ENCODE peak calls at places on chromosome 7, in ten cellular contexts. One of them, this sample, is unnamed.
A peak's percentile ranks its signal among the peaks of the same experiment; 100 is the strongest.

GRCh38 chr7:89887489-89887888 is 266.8 kb upstream of the STEAP1 start:
- DNase-seq in effector memory CD4-positive, alpha-beta T cell: no peak
- DNase-seq in brain microvascular endothelial cell: no peak
- DNase-seq in IMR-90: no peak
- DNase-seq in mammary epithelial cell: peak; percentile 0
- DNase-seq in fibroblast of lung: no peak
- DNase-seq in PC-3: no peak
- DNase-seq in tibial nerve: no peak
- DNase-seq in ovary: no peak
- DNase-seq in astrocyte: no peak
- DNase-seq in this sample: no peak

GRCh38 chr7:13991791-13992620 is 2.5 kb upstream of the ETV1 start:
- DNase-seq in effector memory CD4-positive, alpha-beta T cell: no peak
- DNase-seq in brain microvascular endothelial cell: no peak
- DNase-seq in IMR-90: no peak
- DNase-seq in mammary epithelial cell: no peak
- DNase-seq in fibroblast of lung: peak; percentile 44
- DNase-seq in PC-3: no peak
- DNase-seq in tibial nerve: no peak
- DNase-seq in ovary: no peak
- DNase-seq in astrocyte: no peak
- DNase-seq in this sample: no peak

GRCh38 chr7:95405208-95405607 is 9.0 kb upstream of the PON3 start:
- DNase-seq in effector memory CD4-positive, alpha-beta T cell: no peak
- DNase-seq in brain microvascular endothelial cell: no peak
- DNase-seq in IMR-90: no peak
- DNase-seq in mammary epithelial cell: no peak
- DNase-seq in fibroblast of lung: no peak
- DNase-seq in PC-3: no peak
- DNase-seq in tibial nerve: no peak
- DNase-seq in ovary: no peak
- DNase-seq in astrocyte: no peak
- DNase-seq in this sample: no peak

GRCh38 chr7:35647171-35647574 is 47.8 kb downstream of the HERPUD2 start:
- DNase-seq in effector memory CD4-positive, alpha-beta T cell: no peak
- DNase-seq in brain microvascular endothelial cell: peak; percentile 7
- DNase-seq in IMR-90: peak; percentile 36
- DNase-seq in mammary epithelial cell: no peak
- DNase-seq in fibroblast of lung: peak; percentile 29
- DNase-seq in PC-3: no peak
- DNase-seq in tibial nerve: no peak
- DNase-seq in ovary: no peak
- DNase-seq in astrocyte: no peak
- DNase-seq in this sample: no peak

GRCh38 chr7:12888727-12889126 is 201.3 kb downstream of the ARL4A start:
- DNase-seq in effector memory CD4-positive, alpha-beta T cell: no peak
- DNase-seq in brain microvascular endothelial cell: peak; percentile 10
- DNase-seq in IMR-90: peak; percentile 66
- DNase-seq in mammary epithelial cell: peak; percentile 23
- DNase-seq in fibroblast of lung: peak; percentile 68
- DNase-seq in PC-3: no peak
- DNase-seq in tibial nerve: no peak
- DNase-seq in ovary: no peak
- DNase-seq in astrocyte: peak; percentile 72
- DNase-seq in this sample: no peak

GRCh38 chr7:34153680-34154270 is 248.4 kb downstream of the BMPER start:
- DNase-seq in effector memory CD4-positive, alpha-beta T cell: no peak
- DNase-seq in brain microvascular endothelial cell: no peak
- DNase-seq in IMR-90: peak; percentile 23
- DNase-seq in mammary epithelial cell: no peak
- DNase-seq in fibroblast of lung: peak; percentile 72
- DNase-seq in PC-3: no peak
- DNase-seq in tibial nerve: no peak
- DNase-seq in ovary: no peak
- DNase-seq in astrocyte: no peak
- DNase-seq in this sample: no peak

GRCh38 chr7:1224093-1224702 is 8.5 kb upstream of the UNCX start:
- DNase-seq in effector memory CD4-positive, alpha-beta T cell: no peak
- DNase-seq in brain microvascular endothelial cell: no peak
- DNase-seq in IMR-90: no peak
- DNase-seq in mammary epithelial cell: no peak
- DNase-seq in fibroblast of lung: no peak
- DNase-seq in PC-3: no peak
- DNase-seq in tibial nerve: no peak
- DNase-seq in ovary: no peak
- DNase-seq in astrocyte: no peak
- DNase-seq in this sample: no peak

GRCh38 chr7:7976677-7977076 is 8.1 kb downstream of the GLCCI1 start:
- DNase-seq in effector memory CD4-positive, alpha-beta T cell: no peak
- DNase-seq in brain microvascular endothelial cell: no peak
- DNase-seq in IMR-90: no peak
- DNase-seq in mammary epithelial cell: no peak
- DNase-seq in fibroblast of lung: no peak
- DNase-seq in PC-3: no peak
- DNase-seq in tibial nerve: no peak
- DNase-seq in ovary: no peak
- DNase-seq in astrocyte: no peak
- DNase-seq in this sample: no peak

GRCh38 chr7:34939175-34939574 is 98.1 kb downstream of the DPY19L1 start:
- DNase-seq in effector memory CD4-positive, alpha-beta T cell: no peak
- DNase-seq in brain microvascular endothelial cell: peak; percentile 91
- DNase-seq in IMR-90: peak; percentile 94
- DNase-seq in mammary epithelial cell: no peak
- DNase-seq in fibroblast of lung: peak; percentile 86
- DNase-seq in PC-3: peak; percentile 59
- DNase-seq in tibial nerve: no peak
- DNase-seq in ovary: no peak
- DNase-seq in astrocyte: peak; percentile 68
- DNase-seq in this sample: no peak

GRCh38 chr7:70695804-70696104 is 436.2 kb upstream of the GALNT17 start:
- DNase-seq in effector memory CD4-positive, alpha-beta T cell: no peak
- DNase-seq in brain microvascular endothelial cell: no peak
- DNase-seq in IMR-90: no peak
- DNase-seq in mammary epithelial cell: peak; percentile 31
- DNase-seq in fibroblast of lung: peak; percentile 36
- DNase-seq in PC-3: no peak
- DNase-seq in tibial nerve: no peak
- DNase-seq in ovary: no peak
- DNase-seq in astrocyte: no peak
- DNase-seq in this sample: no peak

GRCh38 chr7:41702635-41703371 is at the start of gene INHBA:
- DNase-seq in effector memory CD4-positive, alpha-beta T cell: no peak
- DNase-seq in brain microvascular endothelial cell: peak; percentile 97
- DNase-seq in IMR-90: peak; percentile 98
- DNase-seq in mammary epithelial cell: peak; percentile 97
- DNase-seq in fibroblast of lung: peak; percentile 88
- DNase-seq in PC-3: peak; percentile 96
- DNase-seq in tibial nerve: no peak
- DNase-seq in ovary: no peak
- DNase-seq in astrocyte: peak; percentile 96
- DNase-seq in this sample: peak; percentile 98
- H3K27ac ChIP-seq in effector memory CD4-positive, alpha-beta T cell: no peak within 1 kb of the TSS
- H3K27ac ChIP-seq in brain microvascular endothelial cell: peak within 1 kb of the TSS; percentile 92
- H3K27ac ChIP-seq in IMR-90: peak within 1 kb of the TSS; percentile 91
- H3K27ac ChIP-seq in mammary epithelial cell: peak within 1 kb of the TSS; percentile 87
- H3K27ac ChIP-seq in fibroblast of lung: peak within 1 kb of the TSS; percentile 88
- H3K27ac ChIP-seq in PC-3: peak within 1 kb of the TSS; percentile 94
- H3K27ac ChIP-seq in tibial nerve: no peak within 1 kb of the TSS
- H3K27ac ChIP-seq in ovary: no peak within 1 kb of the TSS
- H3K27ac ChIP-seq in astrocyte: peak within 1 kb of the TSS; percentile 91
- H3K27ac ChIP-seq in this sample: peak within 1 kb of the TSS; percentile 88

DNA sequence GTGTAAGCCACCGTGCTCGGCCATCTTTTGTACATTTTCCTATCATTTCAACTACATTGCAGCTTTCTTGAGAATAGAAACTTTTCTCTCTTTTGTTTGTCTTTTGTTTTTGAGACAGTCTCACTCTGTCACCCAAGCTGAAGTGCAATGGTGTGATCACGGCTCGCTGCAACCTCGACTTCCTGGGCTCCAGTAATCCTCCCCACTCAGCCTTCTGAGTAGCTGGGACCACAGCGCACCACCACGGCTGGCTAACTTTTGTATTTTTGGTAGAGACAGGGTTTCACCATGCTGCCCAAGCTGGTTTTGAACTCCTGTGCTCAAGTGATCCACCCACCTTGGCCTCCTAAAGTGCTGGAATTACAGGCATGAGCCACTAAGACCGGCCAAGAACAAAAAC is 31.3 kb upstream of the DAGLB start:
- DNase-seq in effector memory CD4-positive, alpha-beta T cell: no peak
- DNase-seq in brain microvascular endothelial cell: no peak
- DNase-seq in IMR-90: no peak
- DNase-seq in mammary epithelial cell: no peak
- DNase-seq in fibroblast of lung: no peak
- DNase-seq in PC-3: no peak
- DNase-seq in tibial nerve: no peak
- DNase-seq in ovary: no peak
- DNase-seq in astrocyte: no peak
- DNase-seq in this sample: no peak
- H3K27ac ChIP-seq in effector memory CD4-positive, alpha-beta T cell: no peak overlapping the region
- H3K27ac ChIP-seq in brain microvascular endothelial cell: no peak overlapping the region
- H3K27ac ChIP-seq in IMR-90: no peak overlapping the region
- H3K27ac ChIP-seq in mammary epithelial cell: no peak overlapping the region
- H3K27ac ChIP-seq in fibroblast of lung: no peak overlapping the region
- H3K27ac ChIP-seq in PC-3: no peak overlapping the region
- H3K27ac ChIP-seq in tibial nerve: no peak overlapping the region
- H3K27ac ChIP-seq in ovary: no peak overlapping the region
- H3K27ac ChIP-seq in astrocyte: no peak overlapping the region
- H3K27ac ChIP-seq in this sample: no peak overlapping the region

DNA sequence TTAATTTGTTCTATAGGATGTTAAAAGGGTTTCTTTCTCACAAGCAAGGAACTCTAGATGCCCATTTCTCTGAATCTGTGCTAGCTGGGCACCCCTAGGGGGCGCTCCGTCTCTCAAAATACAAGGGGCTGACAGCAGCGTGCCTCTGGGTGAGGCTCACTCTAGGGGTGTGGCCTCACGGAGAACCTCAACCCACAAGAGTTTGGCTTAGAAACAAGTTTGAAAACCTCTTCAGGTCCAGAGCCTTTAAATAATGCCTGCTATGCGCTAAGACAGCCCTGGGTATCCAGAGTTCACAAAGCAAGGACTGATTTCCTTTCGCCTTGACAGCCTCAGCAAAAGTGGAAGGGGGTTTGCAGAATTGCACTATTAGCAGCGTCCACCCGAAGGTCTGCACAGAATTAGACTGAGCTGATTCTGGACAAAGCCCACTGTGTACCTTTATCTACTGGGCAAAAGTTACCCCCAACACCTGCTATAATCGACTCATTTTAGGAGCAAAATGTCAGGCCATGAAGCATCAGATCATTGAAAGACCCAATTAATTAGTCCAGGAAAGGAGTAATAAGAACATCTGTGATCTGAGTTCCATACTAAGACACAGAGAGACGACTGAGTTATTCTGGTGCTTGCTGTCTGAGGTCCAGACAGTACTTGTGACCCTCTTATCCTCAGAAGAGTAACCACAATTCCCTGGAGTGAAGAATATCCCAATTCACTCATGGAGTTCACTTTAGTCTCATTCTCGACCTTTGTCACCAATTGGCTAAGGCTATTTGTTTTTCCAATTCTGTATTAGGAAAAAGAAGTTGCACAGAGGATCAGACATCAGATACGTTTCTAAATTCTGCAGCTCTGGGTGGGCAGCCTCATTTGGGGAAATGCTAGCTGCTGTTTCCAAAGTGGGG is 574 bp upstream of the CPED1 start:
- DNase-seq in effector memory CD4-positive, alpha-beta T cell: peak; percentile 76
- DNase-seq in brain microvascular endothelial cell: peak; percentile 93
- DNase-seq in IMR-90: peak; percentile 94
- DNase-seq in mammary epithelial cell: peak; percentile 77
- DNase-seq in fibroblast of lung: peak; percentile 97
- DNase-seq in PC-3: peak; percentile 90
- DNase-seq in tibial nerve: peak; percentile 90
- DNase-seq in ovary: peak; percentile 94
- DNase-seq in astrocyte: peak; percentile 86
- DNase-seq in this sample: peak; percentile 42
- H3K27ac ChIP-seq in effector memory CD4-positive, alpha-beta T cell: no peak overlapping the region
- H3K27ac ChIP-seq in brain microvascular endothelial cell: peak overlapping the region; percentile 48
- H3K27ac ChIP-seq in IMR-90: peak overlapping the region; percentile 95
- H3K27ac ChIP-seq in mammary epithelial cell: no peak overlapping the region
- H3K27ac ChIP-seq in fibroblast of lung: peak overlapping the region; percentile 99
- H3K27ac ChIP-seq in PC-3: no peak overlapping the region
- H3K27ac ChIP-seq in tibial nerve: peak overlapping the region; percentile 79
- H3K27ac ChIP-seq in ovary: peak overlapping the region; percentile 87
- H3K27ac ChIP-seq in astrocyte: peak overlapping the region; percentile 52
- H3K27ac ChIP-seq in this sample: no peak overlapping the region

GRCh38 chr7:158401295-158401694 is 186.3 kb downstream of the PTPRN2 start:
- DNase-seq in effector memory CD4-positive, alpha-beta T cell: no peak
- DNase-seq in brain microvascular endothelial cell: no peak
- DNase-seq in IMR-90: no peak
- DNase-seq in mammary epithelial cell: no peak
- DNase-seq in fibroblast of lung: no peak
- DNase-seq in PC-3: no peak
- DNase-seq in tibial nerve: no peak
- DNase-seq in ovary: no peak
- DNase-seq in astrocyte: no peak
- DNase-seq in this sample: no peak

GRCh38 chr7:158403013-158403821 is 184.4 kb downstream of the PTPRN2 start:
- DNase-seq in effector memory CD4-positive, alpha-beta T cell: no peak
- DNase-seq in brain microvascular endothelial cell: no peak
- DNase-seq in IMR-90: no peak
- DNase-seq in mammary epithelial cell: no peak
- DNase-seq in fibroblast of lung: no peak
- DNase-seq in PC-3: no peak
- DNase-seq in tibial nerve: no peak
- DNase-seq in ovary: no peak
- DNase-seq in astrocyte: no peak
- DNase-seq in this sample: no peak

GRCh38 chr7:158401826-158402225 is 185.8 kb downstream of the PTPRN2 start:
- DNase-seq in effector memory CD4-positive, alpha-beta T cell: no peak
- DNase-seq in brain microvascular endothelial cell: no peak
- DNase-seq in IMR-90: no peak
- DNase-seq in mammary epithelial cell: no peak
- DNase-seq in fibroblast of lung: no peak
- DNase-seq in PC-3: no peak
- DNase-seq in tibial nerve: no peak
- DNase-seq in ovary: no peak
- DNase-seq in astrocyte: no peak
- DNase-seq in this sample: no peak

GRCh38 chr7:158404031-158404761 is 183.4 kb downstream of the PTPRN2 start:
- DNase-seq in effector memory CD4-positive, alpha-beta T cell: no peak
- DNase-seq in brain microvascular endothelial cell: no peak
- DNase-seq in IMR-90: no peak
- DNase-seq in mammary epithelial cell: no peak
- DNase-seq in fibroblast of lung: no peak
- DNase-seq in PC-3: no peak
- DNase-seq in tibial nerve: no peak
- DNase-seq in ovary: no peak
- DNase-seq in astrocyte: no peak
- DNase-seq in this sample: no peak

DNA sequence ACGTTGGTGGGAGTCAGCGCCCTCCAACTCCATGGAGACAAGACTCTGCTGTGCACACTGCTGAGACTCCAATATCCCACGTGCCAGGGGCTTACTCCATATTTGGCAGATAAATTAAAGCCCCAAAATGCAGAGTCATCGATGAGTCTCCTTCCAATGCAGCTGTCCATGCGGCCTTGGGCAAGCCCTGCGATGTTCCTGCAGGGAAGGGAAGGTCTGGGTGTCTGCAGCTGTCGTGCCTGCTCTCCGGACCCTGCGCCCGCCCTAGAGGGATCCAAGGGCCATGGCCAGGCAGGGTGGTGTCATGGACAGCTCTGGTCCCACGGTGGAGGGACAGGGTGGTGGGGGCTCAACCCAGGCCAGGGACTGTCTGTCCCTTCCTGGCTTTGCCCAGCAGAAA is 185.2 kb downstream of the PTPRN2 start:
- DNase-seq in effector memory CD4-positive, alpha-beta T cell: no peak
- DNase-seq in brain microvascular endothelial cell: no peak
- DNase-seq in IMR-90: no peak
- DNase-seq in mammary epithelial cell: no peak
- DNase-seq in fibroblast of lung: no peak
- DNase-seq in PC-3: no peak
- DNase-seq in tibial nerve: no peak
- DNase-seq in ovary: no peak
- DNase-seq in astrocyte: no peak
- DNase-seq in this sample: no peak
- H3K27ac ChIP-seq in effector memory CD4-positive, alpha-beta T cell: no peak overlapping the region
- H3K27ac ChIP-seq in brain microvascular endothelial cell: no peak overlapping the region
- H3K27ac ChIP-seq in IMR-90: no peak overlapping the region
- H3K27ac ChIP-seq in mammary epithelial cell: no peak overlapping the region
- H3K27ac ChIP-seq in fibroblast of lung: no peak overlapping the region
- H3K27ac ChIP-seq in PC-3: no peak overlapping the region
- H3K27ac ChIP-seq in tibial nerve: no peak overlapping the region
- H3K27ac ChIP-seq in ovary: no peak overlapping the region
- H3K27ac ChIP-seq in astrocyte: no peak overlapping the region
- H3K27ac ChIP-seq in this sample: no peak overlapping the region

This sample was measured in foreskin keratinocyte.